ENCODE peak calls at places on chromosome 2, in six cellular contexts. I is fibroblast of the aortic adventitia; O is choroid plexus epithelial cell; X is naive B cell; F is stimulated activated CD4-positive, alpha-beta T cell treated with anti-CD3 and anti-CD28 coated beads, Interleukin-1b, Interleukin-23, amount 100 ng/mL, for 1 hour; J is EL. M is an unnamed sample.

GRCh38 chr2:2743164-2743571 is 412.1 kb upstream of the MYT1L start:
- DNase-seq in O (peak; percentile 2), I (peak; percentile 2), X (no peak), J (no peak), F (no peak), M (peak; percentile 10)

GRCh38 chr2:238895901-238896600 is 48.2 kb downstream of the TWIST2 start:
- DNase-seq in X (no peak), I (peak; percentile 95), J (peak; percentile 98), O (peak; percentile 78), F (no peak), M (no peak)

GRCh38 chr2:127479219-127479825 is 47.0 kb downstream of the IWS1 start:
- DNase-seq in F (no peak), X (peak; percentile 29), J (peak; percentile 52), I (peak; percentile 81), O (peak; percentile 86), M (no peak)

GRCh38 chr2:105886680-105887079 is 142.0 kb downstream of the NCK2 start:
- DNase-seq in F (no peak), J (no peak), X (no peak), O (no peak), I (no peak), M (no peak)

GRCh38 chr2:238921259-238921658 is 73.4 kb downstream of the TWIST2 start:
- DNase-seq in F (no peak), I (no peak), J (no peak), O (no peak), X (no peak), M (no peak)

GRCh38 chr2:10332402-10333246 is 29.9 kb downstream of the HPCAL1 start:
- DNase-seq in F (no peak), O (peak; percentile 74), X (no peak), I (no peak), J (no peak), M (no peak)

GRCh38 chr2:68696554-68696953 is 38.1 kb upstream of the ARHGAP25 start:
- DNase-seq in I (no peak), F (no peak), X (no peak), O (no peak), J (no peak), M (no peak)

GRCh38 chr2:205141381-205141780 is 540.9 kb upstream of the NRP2 start:
- DNase-seq in F (no peak), J (no peak), X (no peak), O (no peak), I (no peak), M (no peak)